ENCODE peak calls at places on chromosomes 1 and 21, in four cellular contexts. One of them, this sample, is unnamed.

GRCh38 chr21:34553199-34553952 is 41.4 kb upstream of the KCNE1 start:
- DNase-seq in HS-27A: no peak
- DNase-seq in HFF-Myc: peak
- DNase-seq in Panc1: peak
- DNase-seq in this sample: no peak

GRCh38 chr1:94022471-94023189 is 98.3 kb downstream of the ABCA4 start:
- DNase-seq in HS-27A: no peak
- DNase-seq in HFF-Myc: no peak
- DNase-seq in Panc1: peak
- DNase-seq in this sample: no peak

GRCh38 chr1:53329183-53329544 is 1.3 kb upstream of the LRP8 start:
- DNase-seq in HS-27A: no peak
- DNase-seq in HFF-Myc: no peak
- DNase-seq in Panc1: no peak
- DNase-seq in this sample: no peak

GRCh38 chr1:88774151-88774556 is 90.1 kb downstream of the PKN2 start:
- DNase-seq in HS-27A: no peak
- DNase-seq in HFF-Myc: no peak
- DNase-seq in Panc1: no peak
- DNase-seq in this sample: no peak

GRCh38 chr1:154353460-154353904 is 28.2 kb downstream of the ATP8B2 start:
- DNase-seq in HS-27A: no peak
- DNase-seq in HFF-Myc: peak
- DNase-seq in Panc1: no peak
- DNase-seq in this sample: no peak

GRCh38 chr21:43574741-43575465 is 84.4 kb downstream of the HSF2BP start:
- DNase-seq in HS-27A: no peak
- DNase-seq in HFF-Myc: no peak
- DNase-seq in Panc1: no peak
- DNase-seq in this sample: no peak

GRCh38 chr1:37814257-37814656 is 6.2 kb upstream of the YRDC start:
- DNase-seq in HS-27A: no peak
- DNase-seq in HFF-Myc: no peak
- DNase-seq in Panc1: no peak
- DNase-seq in this sample: no peak

GRCh38 chr1:56200446-56200845 is 378.9 kb downstream of the PLPP3 start:
- DNase-seq in HS-27A: no peak
- DNase-seq in HFF-Myc: no peak
- DNase-seq in Panc1: no peak
- DNase-seq in this sample: no peak

GRCh38 chr1:16145988-16146887 is 9.6 kb downstream of the EPHA2 start:
- DNase-seq in HS-27A: peak
- DNase-seq in HFF-Myc: peak
- DNase-seq in Panc1: no peak
- DNase-seq in this sample: no peak

GRCh38 chr1:174297351-174297750 is 138.0 kb downstream of the RABGAP1L start:
- DNase-seq in HS-27A: no peak
- DNase-seq in HFF-Myc: no peak
- DNase-seq in Panc1: no peak
- DNase-seq in this sample: no peak

GRCh38 chr1:2999138-2999537 is 22.1 kb upstream of the ACTRT2 start:
- DNase-seq in HS-27A: no peak
- DNase-seq in HFF-Myc: no peak
- DNase-seq in Panc1: no peak
- DNase-seq in this sample: no peak

GRCh38 chr21:19704832-19705231 is 1293.4 kb upstream of the NCAM2 start:
- DNase-seq in HS-27A: no peak
- DNase-seq in HFF-Myc: no peak
- DNase-seq in Panc1: no peak
- DNase-seq in this sample: no peak

GRCh38 chr1:33149453-33150190 is 32.2 kb downstream of the TRIM62 start:
- DNase-seq in HS-27A: no peak
- DNase-seq in HFF-Myc: no peak
- DNase-seq in Panc1: no peak
- DNase-seq in this sample: no peak

GRCh38 chr1:53346007-53346813 is 18.3 kb upstream of the LRP8 start:
- DNase-seq in HS-27A: no peak
- DNase-seq in HFF-Myc: no peak
- DNase-seq in Panc1: no peak
- DNase-seq in this sample: no peak

GRCh38 chr1:228830954-228831481 is 95.7 kb downstream of the RHOU start:
- DNase-seq in HS-27A: no peak
- DNase-seq in HFF-Myc: peak
- DNase-seq in Panc1: peak
- DNase-seq in this sample: no peak

GRCh38 chr1:159071970-159072582 is 4.5 kb downstream of the AIM2 start:
- DNase-seq in HS-27A: no peak
- DNase-seq in HFF-Myc: peak
- DNase-seq in Panc1: peak
- DNase-seq in this sample: peak

GRCh38 chr1:29249951-29250581 is 13.7 kb downstream of the PTPRU start:
- DNase-seq in HS-27A: no peak
- DNase-seq in HFF-Myc: no peak
- DNase-seq in Panc1: no peak
- DNase-seq in this sample: no peak

GRCh38 chr1:106465666-106466065 is 590.8 kb upstream of the PRMT6 start:
- DNase-seq in HS-27A: no peak
- DNase-seq in HFF-Myc: no peak
- DNase-seq in Panc1: no peak
- DNase-seq in this sample: peak

GRCh38 chr1:246428542-246429308 is 78.4 kb downstream of the SMYD3 start:
- DNase-seq in HS-27A: peak
- DNase-seq in HFF-Myc: no peak
- DNase-seq in Panc1: no peak
- DNase-seq in this sample: no peak

GRCh38 chr1:175434268-175434860 is 241.8 kb upstream of the KIAA0040 start:
- DNase-seq in HS-27A: no peak
- DNase-seq in HFF-Myc: no peak
- DNase-seq in Panc1: no peak
- DNase-seq in this sample: no peak

GRCh38 chr1:233879841-233880240 is 24.6 kb upstream of the SLC35F3 start:
- DNase-seq in HS-27A: no peak
- DNase-seq in HFF-Myc: no peak
- DNase-seq in Panc1: no peak
- DNase-seq in this sample: no peak

GRCh38 chr1:86277909-86278308 is 118.2 kb downstream of the ODF2L start:
- DNase-seq in HS-27A: no peak
- DNase-seq in HFF-Myc: no peak
- DNase-seq in Panc1: no peak
- DNase-seq in this sample: no peak

GRCh38 chr1:84847253-84848247 is 45.5 kb downstream of the LPAR3 start:
- DNase-seq in HS-27A: peak
- DNase-seq in HFF-Myc: peak
- DNase-seq in Panc1: peak
- DNase-seq in this sample: no peak

GRCh38 chr1:24984800-24985552 is 54.9 kb upstream of the RUNX3 start:
- DNase-seq in HS-27A: no peak
- DNase-seq in HFF-Myc: no peak
- DNase-seq in Panc1: no peak
- DNase-seq in this sample: no peak

GRCh38 chr1:225919906-225920305 is 4.1 kb downstream of the PYCR2 start:
- DNase-seq in HS-27A: no peak
- DNase-seq in HFF-Myc: peak
- DNase-seq in Panc1: no peak
- DNase-seq in this sample: peak

GRCh38 chr21:27201197-27201596 is 234.3 kb upstream of the ADAMTS5 start:
- DNase-seq in HS-27A: no peak
- DNase-seq in HFF-Myc: no peak
- DNase-seq in Panc1: no peak
- DNase-seq in this sample: no peak